ENCODE peak calls at places on chromosomes 12 and 14, in six cellular contexts. G is NCI-H460, A is progenitor cell of endocrine pancreas, W is endothelial cell, I is uterus, J is T-helper 2 cell. X is an unnamed sample.

GRCh38 chr14:104104006-104104901 is 18.8 kb downstream of the ASPG start:
- DNase-seq in W (no peak), G (no peak), J (no peak), A (no peak), I (no peak), X (no peak)

GRCh38 chr14:85528882-85529585 is 910 bp upstream of the FLRT2 start:
- DNase-seq in A (no peak), W (no peak), J (no peak), G (peak), I (no peak), X (no peak)

GRCh38 chr12:14390449-14390848 is 25.0 kb downstream of the ATF7IP start:
- DNase-seq in G (no peak), A (no peak), J (no peak), I (no peak), W (no peak), X (no peak)

GRCh38 chr12:40691913-40692616 is at the start of gene CNTN1:
- DNase-seq in W (peak), J (peak), A (peak), I (peak), G (peak), X (peak)

GRCh38 chr12:6222009-6222702 is 22.0 kb downstream of the CD9 start:
- DNase-seq in W (no peak), A (no peak), G (no peak), I (no peak), J (no peak), X (no peak)

GRCh38 chr12:66979270-66979669 is 289.9 kb upstream of the CAND1 start:
- DNase-seq in G (no peak), A (no peak), W (no peak), I (no peak), J (peak), X (no peak)

GRCh38 chr12:14399871-14400270 is 34.4 kb downstream of the ATF7IP start:
- DNase-seq in G (no peak), I (no peak), J (peak), W (no peak), A (no peak), X (no peak)

GRCh38 chr14:64715146-64715627 is 11.0 kb downstream of the PLEKHG3 start:
- DNase-seq in A (no peak), G (no peak), J (no peak), I (no peak), W (no peak), X (no peak)

GRCh38 chr12:98238513-98238912 is 276.9 kb upstream of the TMPO start:
- DNase-seq in J (no peak), G (no peak), W (no peak), A (no peak), I (peak), X (no peak)

GRCh38 chr14:58026967-58027366 is 125.0 kb downstream of the ARMH4 start:
- DNase-seq in I (no peak), G (no peak), W (no peak), A (no peak), J (no peak), X (no peak)

GRCh38 chr12:47832263-47832933 is 12.7 kb upstream of the HDAC7 start:
- DNase-seq in G (no peak), W (no peak), I (no peak), J (peak), A (no peak), X (no peak)

GRCh38 chr12:76346236-76346635 is 2.0 kb downstream of the BBS10 start:
- DNase-seq in A (no peak), W (no peak), I (no peak), J (no peak), G (no peak), X (no peak)